ENCODE peak calls at places on chromosome 2, in ten cellular contexts. Q is A549, X is stomach, W is tibial nerve, J is SK-N-SH, L is suprapubic skin, B is H1, Y is ovary, G is transverse colon, N is HepG2. M is an unnamed sample.

GRCh38 chr2:47499621-47500309 is 96.8 kb downstream of the MSH2 start:
- DNase-seq in L (no peak), B (no peak), X (no peak), Q (no peak), W (no peak), Y (no peak), G (no peak), N (no peak), J (no peak), M (no peak)

GRCh38 chr2:2734308-2734707 is 403.2 kb upstream of the MYT1L start:
- DNase-seq in W (no peak), X (no peak), B (no peak), Q (no peak), Y (no peak), N (no peak), L (no peak), G (no peak), J (no peak), M (no peak)

GRCh38 chr2:96870631-96871255 is 863 bp upstream of the SEMA4C start:
- DNase-seq in X (peak; percentile 64), N (no peak), B (no peak), L (peak; percentile 80), Y (peak; percentile 53), W (no peak), G (peak; percentile 73), J (no peak), Q (peak; percentile 31), M (peak; percentile 85)

GRCh38 chr2:237818066-237818473 is 19.5 kb downstream of the RBM44 start:
- DNase-seq in Q (no peak), Y (no peak), B (no peak), L (no peak), G (no peak), N (no peak), X (no peak), J (no peak), W (no peak), M (no peak)

GRCh38 chr2:43178602-43179542 is 47.5 kb downstream of the ZFP36L2 start:
- DNase-seq in Y (peak; percentile 93), B (peak; percentile 63), X (peak; percentile 81), N (peak; percentile 90), J (peak; percentile 59), L (peak; percentile 94), W (peak; percentile 54), Q (peak; percentile 90), G (peak; percentile 78), M (peak; percentile 94)

GRCh38 chr2:9247786-9248185 is 41.2 kb downstream of the ASAP2 start:
- DNase-seq in N (peak; percentile 87), G (peak; percentile 47), X (peak; percentile 52), B (no peak), Q (no peak), L (no peak), W (no peak), J (peak; percentile 81), Y (no peak), M (no peak)

GRCh38 chr2:43605079-43605655 is 9.3 kb upstream of the THADA start:
- DNase-seq in X (no peak), W (no peak), J (peak; percentile 55), Q (peak; percentile 79), L (no peak), Y (no peak), N (peak; percentile 61), G (peak; percentile 14), B (no peak), M (no peak)

GRCh38 chr2:150154308-150154797 is 333.1 kb downstream of the RND3 start:
- DNase-seq in Q (no peak), Y (no peak), X (no peak), N (no peak), W (no peak), G (no peak), B (no peak), J (no peak), L (no peak), M (no peak)

GRCh38 chr2:43417296-43417695 is 178.5 kb downstream of the THADA start:
- DNase-seq in Q (no peak), N (no peak), L (no peak), Y (no peak), W (no peak), G (no peak), B (no peak), J (no peak), X (no peak), M (no peak)

GRCh38 chr2:121596221-121597080 is 52.8 kb downstream of the CLASP1 start:
- DNase-seq in W (no peak), N (peak; percentile 67), L (no peak), B (no peak), J (peak; percentile 50), X (no peak), G (peak; percentile 11), Q (peak; percentile 60), Y (peak; percentile 29), M (no peak)

GRCh38 chr2:39871291-39871761 is 92.3 kb upstream of the THUMPD2 start:
- DNase-seq in Y (no peak), W (no peak), Q (no peak), B (no peak), N (no peak), G (no peak), J (peak; percentile 11), X (no peak), L (no peak), M (no peak)

GRCh38 chr2:239634769-239635168 is 233.9 kb upstream of the HDAC4 start:
- DNase-seq in G (no peak), Y (no peak), J (no peak), Q (no peak), X (no peak), N (no peak), L (no peak), B (no peak), W (no peak), M (no peak)

GRCh38 chr2:128301501-128301966 is 17.1 kb downstream of the HS6ST1 start:
- DNase-seq in W (no peak), X (no peak), J (no peak), Y (no peak), G (no peak), B (no peak), N (no peak), L (no peak), Q (no peak), M (peak; percentile 84)
- TF ChIP-seq EP300 in W (no peak), X (no peak), J (no peak), Y (no peak), G (no peak), B (no peak), N (no peak), L (no peak), Q (no peak), M (peak; percentile 78)

DNA sequence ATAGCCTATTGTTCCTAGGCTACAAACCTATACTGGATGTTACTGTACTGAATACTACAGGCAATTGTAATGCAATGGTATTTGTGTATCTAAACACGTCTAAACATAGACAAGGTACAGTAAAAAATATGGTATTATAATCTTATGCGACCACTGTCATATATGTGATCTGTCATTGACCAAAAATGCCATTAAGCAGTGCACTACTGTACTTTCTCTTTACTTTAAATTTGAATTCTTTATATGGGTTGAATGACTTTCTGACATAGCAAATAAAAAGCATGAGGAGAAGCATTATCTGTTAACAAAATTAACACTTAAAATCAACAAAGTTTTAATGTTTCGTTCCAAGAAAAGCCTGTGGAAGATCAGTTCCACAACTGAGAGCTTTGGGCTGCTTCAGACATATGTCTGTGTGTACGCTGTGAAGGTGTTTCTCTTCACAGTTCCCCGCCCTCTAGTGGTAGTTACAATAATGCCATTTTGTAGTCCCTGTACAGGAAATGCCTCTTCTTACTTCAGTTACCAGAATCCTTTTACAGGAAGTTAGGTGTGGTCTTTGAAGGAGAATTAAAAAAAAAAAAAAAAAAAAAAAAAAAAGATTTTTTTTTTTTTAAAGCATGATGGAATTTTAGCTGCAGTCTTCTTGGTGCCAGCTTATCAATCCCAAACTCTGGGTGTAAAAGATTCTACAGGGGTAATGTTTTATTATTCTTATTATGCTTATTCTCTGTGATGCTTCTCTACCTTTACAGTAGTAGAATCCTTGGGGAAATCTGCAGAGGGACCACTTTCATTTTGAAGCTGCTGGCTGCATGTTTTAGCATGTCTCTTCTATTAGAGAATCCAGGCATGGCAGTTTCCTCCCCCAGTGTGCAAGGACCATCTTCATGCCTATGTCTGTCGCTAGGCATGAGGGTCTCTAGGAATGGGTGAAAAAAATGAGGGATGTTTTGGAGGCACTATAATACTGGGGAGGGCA is 54.5 kb downstream of the SCN2A start:
- DNase-seq in L (no peak), G (peak; percentile 17), J (peak; percentile 67), X (no peak), N (peak; percentile 81), B (peak; percentile 17), W (no peak), Q (peak; percentile 85), Y (peak; percentile 43), M (no peak)
- TF ChIP-seq EP300 in L (no peak), G (no peak), J (no peak), X (no peak), N (no peak), B (no peak), W (no peak), Q (no peak), Y (no peak), M (no peak)

GRCh38 chr2:219519526-219519916 is 5.2 kb downstream of the ASIC4 start:
- DNase-seq in L (no peak), B (no peak), W (no peak), G (no peak), N (no peak), X (no peak), Q (no peak), Y (no peak), J (no peak), M (no peak)

GRCh38 chr2:219523031-219523671 is 8.9 kb downstream of the ASIC4 start:
- DNase-seq in X (no peak), Y (no peak), J (no peak), Q (no peak), G (no peak), L (no peak), W (no peak), N (no peak), B (no peak), M (no peak)

GRCh38 chr2:219520079-219520478 is 5.8 kb downstream of the ASIC4 start:
- DNase-seq in B (no peak), G (no peak), L (no peak), Y (no peak), X (no peak), Q (no peak), W (no peak), J (no peak), N (no peak), M (no peak)

GRCh38 chr2:219522111-219523030 is 8.1 kb downstream of the ASIC4 start:
- DNase-seq in X (no peak), G (no peak), B (no peak), L (no peak), Q (no peak), J (no peak), N (no peak), Y (peak; percentile 60), W (no peak), M (peak; percentile 80)

GRCh38 chr2:219521066-219521880 is 7.0 kb downstream of the ASIC4 start:
- DNase-seq in G (peak; percentile 21), W (no peak), B (no peak), X (no peak), L (no peak), N (peak; percentile 33), J (peak; percentile 91), Y (no peak), Q (peak; percentile 60), M (no peak)
- TF ChIP-seq EP300 in G (no peak), W (no peak), B (peak; percentile 54), X (no peak), L (no peak), N (no peak), J (no peak), Y (no peak), Q (no peak), M (no peak)

GRCh38 chr2:165508927-165509326 is 39.4 kb downstream of the CSRNP3 start:
- DNase-seq in W (no peak), B (no peak), Q (no peak), Y (no peak), L (no peak), G (no peak), X (no peak), N (no peak), J (no peak), M (no peak)

GRCh38 chr2:165513479-165513878 is 44.0 kb downstream of the CSRNP3 start:
- DNase-seq in W (no peak), Q (no peak), G (no peak), X (no peak), L (no peak), J (no peak), Y (no peak), B (no peak), N (no peak), M (no peak)
- TF ChIP-seq EP300 in W (no peak), Q (no peak), G (no peak), X (no peak), L (no peak), J (no peak), Y (no peak), B (no peak), N (no peak), M (no peak)